ENCODE peak calls at places on chromosomes 2 and 18, in five cellular contexts. L is cardiac muscle cell; C is AG04449; T is AG10803; V is CD8-positive, alpha-beta T cell. U is an unnamed sample.
A peak's percentile ranks its signal among the peaks of the same experiment; 100 is the strongest.

GRCh38 chr2:68737717-68738116 is 3.1 kb downstream of the ARHGAP25 start:
- DNase-seq in L (no peak), C (no peak), T (no peak), V (no peak), U (no peak)

GRCh38 chr2:96895032-96895708 is 25.3 kb upstream of the SEMA4C start:
- DNase-seq in L (no peak), C (no peak), T (no peak), V (no peak), U (no peak)

GRCh38 chr18:79912994-79913831 is 38.2 kb downstream of the SLC66A2 start:
- DNase-seq in L (no peak), C (no peak), T (no peak), V (no peak), U (no peak)

GRCh38 chr2:173545364-173545734 is 190.7 kb downstream of the CDCA7 start:
- DNase-seq in L (no peak), C (no peak), T (peak; percentile 27), V (no peak), U (no peak)

GRCh38 chr2:20698916-20699613 is 32.1 kb downstream of the GDF7 start:
- DNase-seq in L (no peak), C (no peak), T (no peak), V (no peak), U (no peak)

GRCh38 chr18:74951165-74951760 is 257.7 kb downstream of the PTGR3 start:
- DNase-seq in L (no peak), C (peak; percentile 85), T (peak; percentile 58), V (no peak), U (peak; percentile 79)

GRCh38 chr2:9982891-9983290 is 31.4 kb downstream of the GRHL1 start:
- DNase-seq in L (no peak), C (no peak), T (no peak), V (no peak), U (no peak)

GRCh38 chr2:207760453-207760852 is 9.3 kb downstream of the FZD5 start:
- DNase-seq in L (no peak), C (no peak), T (no peak), V (no peak), U (no peak)

GRCh38 chr2:189171956-189172609 is 7.5 kb downstream of the COL5A2 start:
- DNase-seq in L (peak; percentile 69), C (no peak), T (no peak), V (no peak), U (no peak)

GRCh38 chr2:96636772-96637171 is 1.3 kb downstream of the KANSL3 start:
- DNase-seq in L (no peak), C (no peak), T (no peak), V (no peak), U (no peak)

GRCh38 chr2:54724150-54724559 is 693 bp downstream of the EML6 start:
- DNase-seq in L (no peak), C (no peak), T (peak; percentile 1), V (no peak), U (no peak)

DNA sequence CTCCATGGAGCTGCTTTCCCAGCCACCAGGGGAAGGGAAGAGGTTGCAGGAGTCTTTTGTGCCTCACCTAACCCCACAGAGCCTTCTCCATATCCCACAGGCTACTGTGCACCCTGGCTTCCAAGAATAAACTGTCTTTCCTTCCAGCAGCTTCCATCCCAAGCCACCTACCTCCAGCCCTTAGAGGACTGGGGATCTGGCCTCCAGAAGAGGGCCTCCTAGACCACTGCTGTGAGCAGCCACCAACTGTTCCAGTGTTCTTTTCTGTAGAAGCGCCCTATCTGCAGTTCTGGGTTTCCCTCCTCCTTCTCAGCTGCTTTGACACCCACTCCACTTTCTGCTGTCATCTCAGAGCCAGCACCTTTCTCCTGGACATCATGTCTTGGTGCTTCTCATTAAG is 30.7 kb upstream of the REG3G start:
- DNase-seq in L (no peak), C (no peak), T (no peak), V (no peak), U (no peak)
- TF ChIP-seq CTCF in L (no peak), C (no peak), T (no peak), V (no peak), U (no peak)

GRCh38 chr2:48541696-48542389 is 11.9 kb downstream of the STON1 start:
- DNase-seq in L (no peak), C (no peak), T (peak; percentile 47), V (no peak), U (no peak)

GRCh38 chr2:48543895-48544294 is 13.9 kb downstream of the STON1 start:
- DNase-seq in L (no peak), C (peak; percentile 14), T (peak; percentile 22), V (no peak), U (no peak)

GRCh38 chr2:48534781-48535180 is 4.8 kb downstream of the STON1 start:
- DNase-seq in L (no peak), C (no peak), T (no peak), V (no peak), U (no peak)

GRCh38 chr2:48545244-48545643 is 15.3 kb downstream of the STON1 start:
- DNase-seq in L (no peak), C (no peak), T (peak; percentile 64), V (no peak), U (no peak)

GRCh38 chr2:48540237-48540935 is 10.4 kb downstream of the STON1 start:
- DNase-seq in L (no peak), C (no peak), T (no peak), V (no peak), U (no peak)
- TF ChIP-seq CTCF in L (no peak), C (no peak), T (no peak), V (no peak), U (no peak)

GRCh38 chr2:98702127-98702802 is 28.7 kb downstream of the MGAT4A start:
- DNase-seq in L (peak; percentile 35), C (no peak), T (no peak), V (no peak), U (no peak)
- TF ChIP-seq CTCF in L (no peak), C (no peak), T (no peak), V (no peak), U (no peak)

DNA sequence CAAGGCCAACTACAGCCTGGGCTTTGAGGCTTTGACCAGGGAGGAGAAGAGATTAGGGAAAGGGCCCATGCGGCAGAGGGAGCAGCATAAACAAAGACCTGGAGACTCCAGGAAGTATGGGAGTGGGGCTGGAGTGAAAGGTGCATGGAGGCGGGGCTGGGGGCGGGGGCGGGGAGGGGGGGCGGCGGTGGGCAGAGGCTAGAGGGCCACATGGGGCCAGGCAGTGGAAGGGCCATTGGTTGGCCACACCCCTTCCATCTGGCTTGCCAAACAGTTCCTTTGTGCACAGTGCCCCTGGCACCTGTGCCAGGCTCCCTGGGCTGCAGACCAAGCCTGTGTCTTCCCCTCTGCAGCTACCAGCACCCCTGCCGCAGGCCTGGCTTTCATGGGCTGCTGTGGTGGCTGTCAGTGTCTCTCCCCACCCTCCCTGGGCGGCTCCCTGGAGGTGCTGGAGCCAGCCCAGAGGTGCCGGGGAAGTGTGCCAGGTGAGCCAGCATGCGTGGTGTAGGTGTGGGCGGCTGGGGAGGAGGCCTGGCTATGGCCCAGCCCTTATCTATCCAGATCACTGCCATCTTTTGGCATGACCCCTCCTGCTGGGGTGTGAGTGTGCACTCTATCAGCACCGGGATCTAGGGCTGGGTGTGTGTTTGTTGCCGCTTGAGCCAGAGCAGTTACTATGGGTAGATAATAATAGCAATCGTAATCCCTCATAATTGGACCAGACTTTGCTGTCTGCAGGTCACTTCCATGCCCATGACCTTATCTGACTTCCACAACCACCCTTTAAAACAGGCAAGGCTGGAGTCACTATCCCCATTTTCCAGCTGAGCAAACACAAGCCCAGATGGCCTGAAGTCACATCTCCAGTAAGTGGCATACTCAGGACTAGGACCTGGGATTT is 30.5 kb downstream of the DNMT3A start:
- DNase-seq in L (no peak), C (no peak), T (no peak), V (no peak), U (no peak)
- TF ChIP-seq CTCF in L (no peak), C (no peak), T (no peak), V (no peak), U (no peak)

GRCh38 chr2:182761903-182762302 is 45.8 kb downstream of the DNAJC10 start:
- DNase-seq in L (peak; percentile 20), C (no peak), T (peak; percentile 47), V (no peak), U (peak; percentile 57)
- TF ChIP-seq CTCF in L (peak; percentile 22), C (no peak), T (peak; percentile 8), V (no peak), U (peak; percentile 54)

DNA sequence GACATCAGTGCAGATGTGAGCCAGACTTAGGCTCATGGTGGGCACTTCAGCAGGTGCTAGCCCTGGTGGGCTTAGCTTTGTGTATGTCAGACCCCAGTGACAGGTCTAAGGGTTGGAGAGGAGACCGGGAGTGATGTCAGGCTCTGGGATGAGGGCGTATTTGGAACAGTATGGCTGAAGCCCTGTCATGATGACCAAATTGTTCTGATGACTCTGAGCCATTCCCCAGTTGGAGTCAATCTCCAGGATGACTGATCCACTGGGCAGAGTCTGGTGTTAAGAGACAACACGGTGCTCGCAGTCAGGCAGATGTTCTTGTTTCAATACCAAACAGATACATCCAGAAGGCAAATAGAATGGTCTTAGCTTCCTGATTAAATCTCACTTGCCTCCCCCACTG is 241.5 kb downstream of the SOX11 start:
- DNase-seq in L (no peak), C (no peak), T (no peak), V (no peak), U (no peak)
- TF ChIP-seq CTCF in L (no peak), C (no peak), T (no peak), V (no peak), U (no peak)